ENCODE peak calls at places on chromosomes 13 and 19, in nine cellular contexts. O, R, D, W, N, A, E, X and V are unnamed samples.

GRCh38 chr13:110520431-110521295 is 40.9 kb downstream of the RAB20 start:
- DNase-seq in O (no peak), R (no peak), D (no peak), W (peak), N (no peak), A (no peak), E (no peak), X (no peak), V (no peak)

GRCh38 chr13:108895220-108895704 is 265.9 kb downstream of the MYO16 start:
- DNase-seq in O (no peak), R (peak), D (peak), W (peak), N (no peak), A (no peak), E (no peak), X (peak), V (peak)

GRCh38 chr19:50387868-50388245 is 3.7 kb downstream of the POLD1 start:
- DNase-seq in O (no peak), R (no peak), D (no peak), W (no peak), N (no peak), A (no peak), E (no peak), X (no peak), V (no peak)

GRCh38 chr13:30862707-30863106 is 43.4 kb upstream of the MEDAG start:
- DNase-seq in O (no peak), R (no peak), D (peak), W (no peak), N (no peak), A (no peak), E (no peak), X (no peak), V (no peak)

GRCh38 chr13:48730971-48731658 is 77.4 kb downstream of the CYSLTR2 start:
- DNase-seq in O (no peak), R (no peak), D (peak), W (no peak), N (no peak), A (no peak), E (no peak), X (no peak), V (peak)

GRCh38 chr13:63542704-63543215 is 2127.1 kb upstream of the PCDH20 start:
- DNase-seq in O (no peak), R (no peak), D (no peak), W (no peak), N (no peak), A (no peak), E (no peak), X (no peak), V (no peak)

GRCh38 chr13:66154981-66155380 is 1075.2 kb downstream of the PCDH9 start:
- DNase-seq in O (no peak), R (no peak), D (peak), W (no peak), N (no peak), A (no peak), E (no peak), X (no peak), V (peak)

GRCh38 chr13:27194895-27195764 is 23.5 kb upstream of the USP12 start:
- DNase-seq in O (no peak), R (no peak), D (peak), W (no peak), N (no peak), A (no peak), E (no peak), X (peak), V (peak)

GRCh38 chr13:51998723-51999471 is 12.4 kb downstream of the ATP7B start:
- DNase-seq in O (no peak), R (no peak), D (no peak), W (no peak), N (no peak), A (no peak), E (no peak), X (no peak), V (no peak)

GRCh38 chr13:93758575-93758974 is 532.0 kb downstream of the GPC6 start:
- DNase-seq in O (no peak), R (no peak), D (no peak), W (no peak), N (no peak), A (no peak), E (peak), X (peak), V (no peak)

GRCh38 chr13:47545206-47545605 is 455.9 kb downstream of the SUCLA2 start:
- DNase-seq in O (no peak), R (no peak), D (peak), W (no peak), N (no peak), A (no peak), E (no peak), X (no peak), V (no peak)

GRCh38 chr19:34336781-34337271 is 28.2 kb upstream of the GPI start:
- DNase-seq in O (peak), R (no peak), D (peak), W (no peak), N (peak), A (no peak), E (no peak), X (no peak), V (peak)

GRCh38 chr19:49338691-49339363 is 3.6 kb downstream of the CD37 start:
- DNase-seq in O (no peak), R (peak), D (peak), W (no peak), N (peak), A (no peak), E (no peak), X (no peak), V (peak)

GRCh38 chr13:51778407-51778806 is 25.6 kb downstream of the DHRS12 start:
- DNase-seq in O (no peak), R (no peak), D (no peak), W (no peak), N (no peak), A (no peak), E (no peak), X (no peak), V (no peak)

GRCh38 chr13:79767126-79767525 is 286.2 kb downstream of the NDFIP2 start:
- DNase-seq in O (no peak), R (no peak), D (peak), W (no peak), N (no peak), A (no peak), E (peak), X (no peak), V (no peak)

GRCh38 chr19:55189424-55189823 is 9.3 kb upstream of the SYT5 start:
- DNase-seq in O (no peak), R (no peak), D (peak), W (no peak), N (no peak), A (no peak), E (peak), X (peak), V (peak)

GRCh38 chr13:66887088-66887487 is 343.0 kb downstream of the PCDH9 start:
- DNase-seq in O (no peak), R (no peak), D (peak), W (no peak), N (no peak), A (no peak), E (peak), X (peak), V (no peak)

GRCh38 chr19:16532440-16533273 is 9.6 kb downstream of the CHERP start:
- DNase-seq in O (no peak), R (no peak), D (no peak), W (no peak), N (no peak), A (no peak), E (no peak), X (no peak), V (no peak)

GRCh38 chr19:41706741-41707501 is 1.5 kb upstream of the CEACAM5 start:
- DNase-seq in O (peak), R (peak), D (peak), W (peak), N (peak), A (peak), E (no peak), X (no peak), V (no peak)

GRCh38 chr19:24074720-24075119 is 12.3 kb upstream of the ZNF254 start:
- DNase-seq in O (no peak), R (no peak), D (peak), W (no peak), N (no peak), A (no peak), E (no peak), X (no peak), V (peak)

GRCh38 chr19:15248648-15249559 is 16.7 kb upstream of the EPHX3 start:
- DNase-seq in O (no peak), R (no peak), D (peak), W (no peak), N (no peak), A (no peak), E (peak), X (peak), V (peak)

GRCh38 chr13:88592105-88592504 is 920.9 kb downstream of the SLITRK5 start:
- DNase-seq in O (no peak), R (no peak), D (no peak), W (no peak), N (no peak), A (no peak), E (no peak), X (no peak), V (no peak)

GRCh38 chr19:47573076-47574026 is at the start of gene ZNF541:
- DNase-seq in O (peak), R (peak), D (peak), W (no peak), N (peak), A (peak), E (no peak), X (no peak), V (no peak)

GRCh38 chr19:45781282-45782161 is 768 bp downstream of the DMPK start:
- DNase-seq in O (no peak), R (no peak), D (peak), W (peak), N (no peak), A (no peak), E (no peak), X (peak), V (peak)

GRCh38 chr19:56838930-56839664 is 1.4 kb downstream of the PEG3 start:
- DNase-seq in O (no peak), R (peak), D (peak), W (no peak), N (peak), A (peak), E (peak), X (no peak), V (peak)